ENCODE peak calls at places on chromosomes 12 and 14, in ten cellular contexts. T is left ventricle myocardium inferior; I is choroid plexus epithelial cell; R is suprapubic skin; N is naive thymus-derived CD4-positive, alpha-beta T cell; X is fibroblast of lung; E is mesenchymal stem cell; C is transverse colon; W is stomach; G is fibroblast of the aortic adventitia. A is an unnamed sample.

GRCh38 chr12:80412343-80412953 is 31.6 kb upstream of the PTPRQ start:
- DNase-seq in G (peak), N (no peak), W (no peak), E (peak), T (no peak), I (peak), R (no peak), X (peak), C (no peak), A (no peak)

GRCh38 chr14:61107148-61107641 is 126.2 kb downstream of the SLC38A6 start:
- DNase-seq in E (no peak), N (no peak), X (peak), G (peak), C (no peak), R (peak), W (no peak), T (peak), I (peak), A (peak)

GRCh38 chr12:13591488-13591887 is 389.9 kb downstream of the GRIN2B start:
- DNase-seq in C (no peak), T (no peak), I (no peak), G (no peak), R (no peak), E (no peak), X (no peak), W (no peak), N (no peak), A (no peak)

GRCh38 chr12:75783093-75783877 is 248.3 kb downstream of the PHLDA1 start:
- DNase-seq in G (no peak), I (peak), R (no peak), N (no peak), X (peak), W (no peak), C (no peak), E (peak), T (no peak), A (no peak)

GRCh38 chr12:130765186-130765659 is 49.1 kb upstream of the RIMBP2 start:
- DNase-seq in X (peak), N (no peak), I (peak), C (no peak), W (no peak), E (peak), T (no peak), G (peak), R (no peak), A (no peak)

GRCh38 chr14:74655597-74656389 is 43.8 kb upstream of the LTBP2 start:
- DNase-seq in T (no peak), R (no peak), G (peak), W (no peak), E (peak), N (no peak), X (peak), C (no peak), I (peak), A (no peak)

GRCh38 chr12:57803317-57803893 is 15.1 kb downstream of the AVIL start:
- DNase-seq in W (peak), E (peak), C (peak), G (peak), N (peak), R (no peak), I (peak), X (peak), T (peak), A (no peak)

GRCh38 chr12:122161682-122162081 is 12.3 kb downstream of the IL31 start:
- DNase-seq in N (no peak), E (no peak), W (no peak), R (no peak), T (no peak), C (no peak), I (no peak), G (no peak), X (no peak), A (no peak)

GRCh38 chr12:100127766-100128508 is 14.7 kb downstream of the BLTP3B start:
- DNase-seq in X (peak), C (no peak), N (no peak), T (no peak), G (peak), E (peak), W (no peak), I (peak), R (no peak), A (no peak)

GRCh38 chr12:114194066-114194465 is 211.9 kb downstream of the TBX5 start:
- DNase-seq in I (no peak), G (no peak), X (no peak), R (no peak), W (no peak), E (no peak), N (no peak), C (no peak), T (no peak), A (no peak)

GRCh38 chr12:11757531-11757930 is 108.1 kb downstream of the ETV6 start:
- DNase-seq in G (no peak), R (no peak), E (no peak), W (no peak), I (no peak), C (peak), T (no peak), N (no peak), X (no peak), A (no peak)

GRCh38 chr12:108468149-108468968 is 46.7 kb upstream of the FICD start:
- DNase-seq in W (no peak), C (no peak), R (no peak), X (peak), N (peak), T (no peak), G (peak), E (peak), I (peak), A (no peak)

GRCh38 chr14:23389396-23389795 is 12.6 kb downstream of the CMTM5 start:
- DNase-seq in X (no peak), C (no peak), G (no peak), E (no peak), R (no peak), T (no peak), I (no peak), N (no peak), W (no peak), A (no peak)

GRCh38 chr12:28177461-28177860 is 12.8 kb upstream of the CCDC91 start:
- DNase-seq in E (no peak), I (no peak), X (no peak), C (no peak), G (no peak), T (no peak), W (no peak), N (no peak), R (no peak), A (no peak)

GRCh38 chr14:55373784-55374725 is 37.6 kb downstream of the ATG14 start:
- DNase-seq in W (no peak), T (no peak), X (peak), G (peak), R (no peak), C (no peak), I (peak), N (peak), E (peak), A (no peak)

GRCh38 chr14:100782516-100783320 is 43.2 kb upstream of the MEG3 start:
- DNase-seq in X (no peak), N (no peak), T (no peak), G (no peak), R (no peak), E (no peak), C (no peak), W (no peak), I (no peak), A (peak)

GRCh38 chr14:104687601-104688504 is 1.6 kb upstream of the INF2 start:
- DNase-seq in X (peak), T (peak), G (peak), N (no peak), I (peak), W (peak), E (peak), R (no peak), C (peak), A (no peak)

GRCh38 chr12:1800646-1801284 is 19.6 kb upstream of the LRTM2 start:
- DNase-seq in N (no peak), T (no peak), X (no peak), W (peak), I (peak), G (no peak), E (peak), C (peak), R (peak), A (no peak)

GRCh38 chr12:121611306-121611705 is 15.0 kb upstream of the ORAI1 start:
- DNase-seq in G (no peak), X (no peak), E (no peak), R (no peak), I (no peak), N (no peak), C (peak), T (no peak), W (no peak), A (no peak)

GRCh38 chr12:62191747-62192485 is 68.3 kb upstream of the USP15 start:
- DNase-seq in C (no peak), N (peak), I (peak), R (peak), W (no peak), X (peak), E (peak), T (no peak), G (peak), A (no peak)

GRCh38 chr14:103380719-103381377 is 4.4 kb upstream of the MARK3 start:
- DNase-seq in T (no peak), X (no peak), R (no peak), N (no peak), W (no peak), C (no peak), E (no peak), I (no peak), G (no peak), A (no peak)

GRCh38 chr12:109648446-109648980 is 65.1 kb upstream of the FAM222A start:
- DNase-seq in R (no peak), T (no peak), N (no peak), X (no peak), C (no peak), G (no peak), E (no peak), I (no peak), W (no peak), A (no peak)

GRCh38 chr14:39977198-39977597 is 545.0 kb upstream of the FBXO33 start:
- DNase-seq in G (no peak), E (no peak), I (no peak), N (no peak), C (no peak), R (no peak), T (no peak), X (no peak), W (no peak), A (no peak)

DNA sequence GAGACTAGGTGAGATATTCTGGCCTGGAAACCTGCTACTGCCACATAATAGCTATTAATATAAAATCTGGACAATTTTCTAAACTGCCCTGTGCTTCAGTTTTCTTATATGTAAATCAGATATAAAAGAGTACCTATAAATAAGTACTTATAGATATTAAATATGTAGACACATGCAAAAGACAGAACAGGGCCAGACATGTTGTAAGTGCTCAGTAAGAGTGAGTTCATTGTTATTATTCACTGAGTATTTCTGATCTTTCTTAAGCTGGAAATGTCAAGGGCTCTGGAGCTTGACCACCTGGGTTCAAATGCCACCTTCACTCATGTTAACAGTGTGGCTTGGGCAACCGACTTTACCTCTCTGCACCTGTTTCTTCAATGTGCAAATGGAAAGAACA is 179.8 kb downstream of the GALC start:
- DNase-seq in E (no peak), T (no peak), G (no peak), W (no peak), N (no peak), R (no peak), C (no peak), I (no peak), X (no peak), A (no peak)
- H3K4me3 ChIP-seq in E (no peak), T (no peak), G (no peak), W (no peak), N (no peak), R (no peak), C (no peak), I (no peak), X (no peak), A (no peak)

DNA sequence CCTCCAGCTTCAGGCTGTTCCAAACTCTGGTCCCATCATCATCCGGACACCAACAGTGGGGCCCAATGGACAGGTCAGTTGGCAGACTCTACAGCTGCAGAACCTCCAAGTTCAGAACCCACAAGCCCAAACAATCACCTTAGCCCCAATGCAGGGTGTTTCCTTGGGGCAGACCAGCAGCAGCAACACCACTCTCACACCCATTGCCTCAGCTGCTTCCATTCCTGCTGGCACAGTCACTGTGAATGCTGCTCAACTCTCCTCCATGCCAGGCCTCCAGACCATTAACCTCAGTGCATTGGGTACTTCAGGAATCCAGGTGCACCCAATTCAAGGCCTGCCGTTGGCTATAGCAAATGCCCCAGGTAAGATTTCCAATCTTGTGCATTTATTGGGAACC is 3.3 kb downstream of the SP1 start:
- DNase-seq in T (no peak), X (no peak), E (no peak), N (no peak), W (no peak), R (no peak), C (no peak), G (no peak), I (no peak), A (no peak)
- H3K4me3 ChIP-seq in T (peak), X (peak), E (peak), N (no peak), W (peak), R (peak), C (peak), G (peak), I (peak), A (no peak)

GRCh38 chr12:45668641-45669040 is 60.9 kb upstream of the ARID2 start:
- DNase-seq in N (no peak), G (no peak), T (no peak), C (no peak), X (no peak), E (no peak), W (no peak), I (no peak), R (no peak), A (no peak)
- H3K4me3 ChIP-seq in N (peak), G (no peak), T (no peak), C (peak), X (no peak), E (peak), W (no peak), I (no peak), R (no peak), A (no peak)

GRCh38 chr12:52022841-52023181 is 16.1 kb downstream of the TAMALIN start:
- DNase-seq in G (no peak), E (no peak), C (peak), R (no peak), N (no peak), W (peak), I (no peak), X (no peak), T (no peak), A (no peak)

GRCh38 chr12:52020126-52020525 is 13.4 kb downstream of the TAMALIN start:
- DNase-seq in W (no peak), I (no peak), R (no peak), E (no peak), T (no peak), G (no peak), C (no peak), X (no peak), N (no peak), A (no peak)

GRCh38 chr12:52019123-52019770 is 12.5 kb downstream of the TAMALIN start:
- DNase-seq in E (no peak), N (no peak), T (no peak), I (no peak), X (no peak), G (no peak), C (no peak), W (no peak), R (no peak), A (no peak)

GRCh38 chr12:52018448-52019122 is 11.8 kb downstream of the TAMALIN start:
- DNase-seq in W (no peak), C (no peak), T (no peak), G (no peak), X (no peak), I (no peak), R (no peak), E (no peak), N (no peak), A (no peak)

DNA sequence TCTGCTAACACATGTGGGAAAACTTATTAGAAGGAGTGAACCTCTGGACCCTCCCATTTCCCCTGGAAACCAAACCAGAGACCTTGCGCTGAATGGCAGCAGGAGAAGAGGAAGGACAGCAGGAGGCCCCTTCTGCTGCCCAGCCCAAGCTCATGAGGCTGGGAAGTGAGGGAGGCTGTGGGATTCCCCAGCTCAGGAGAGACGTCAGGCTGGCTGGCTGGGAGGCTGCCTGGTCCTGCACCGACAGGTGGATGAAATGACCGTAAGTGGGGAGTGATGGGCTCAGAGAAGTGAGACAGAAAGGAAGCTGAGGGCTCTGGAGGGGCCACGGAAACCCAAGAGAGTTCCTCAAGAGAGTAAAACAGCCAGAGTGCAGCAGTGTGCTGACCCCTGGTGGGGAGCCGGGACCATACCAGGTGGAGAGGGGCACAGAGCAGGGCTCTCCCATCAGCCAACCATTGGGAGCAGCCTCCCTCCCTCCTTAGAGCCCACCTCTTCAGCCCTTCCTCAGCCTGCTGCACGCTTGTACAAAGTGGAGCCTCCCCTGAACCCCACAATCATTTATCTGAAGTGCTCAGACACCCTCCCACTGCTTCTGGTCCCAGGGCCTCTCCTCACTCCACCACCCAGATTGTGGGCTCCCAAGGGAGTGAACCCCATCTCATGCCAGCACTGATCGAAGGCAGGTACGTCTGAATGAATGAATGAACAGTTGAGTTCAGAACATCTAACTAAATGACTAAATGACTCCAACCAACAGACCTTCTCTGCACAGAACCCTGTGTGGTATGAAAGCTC is 14.0 kb downstream of the TAMALIN start:
- DNase-seq in I (peak), N (peak), W (peak), R (no peak), G (peak), X (peak), T (no peak), E (peak), C (peak), A (peak)
- H3K4me3 ChIP-seq in I (no peak), N (no peak), W (no peak), R (no peak), G (no peak), X (no peak), T (no peak), E (no peak), C (no peak), A (no peak)

GRCh38 chr14:76759589-76759988 is 1.7 kb upstream of the VASH1 start:
- DNase-seq in G (no peak), W (no peak), T (no peak), X (no peak), C (no peak), E (no peak), R (peak), N (no peak), I (no peak), A (no peak)
- H3K4me3 ChIP-seq in G (no peak), W (no peak), T (no peak), X (no peak), C (no peak), E (no peak), R (no peak), N (no peak), I (no peak), A (no peak)